ENCODE peak calls at places on chromosomes 7 and 10, in eight cellular contexts. D is bronchial epithelial cell, O is NB4, U is CD14-positive monocyte, A is pancreas, J is BE2C, C is AG04450, I is HCT116. P is an unnamed sample.

GRCh38 chr7:10128748-10129147 is 844.9 kb upstream of the PHF14 start:
- DNase-seq in O (peak), J (peak), I (no peak), U (no peak), C (no peak), D (peak), A (no peak), P (no peak)

GRCh38 chr7:5225616-5226290 is 35.7 kb downstream of the WIPI2 start:
- DNase-seq in J (no peak), U (no peak), C (no peak), O (no peak), A (no peak), I (no peak), D (no peak), P (no peak)

GRCh38 chr10:49158915-49159314 is 25.1 kb upstream of the FAM170B start:
- DNase-seq in C (no peak), J (no peak), I (no peak), D (no peak), O (no peak), U (no peak), A (no peak), P (no peak)

GRCh38 chr7:127937066-127937680 is 94.1 kb downstream of the LRRC4 start:
- DNase-seq in A (no peak), O (no peak), U (no peak), D (no peak), I (no peak), C (no peak), J (no peak), P (no peak)

GRCh38 chr7:151598045-151598444 is 78.3 kb upstream of the RHEB start:
- DNase-seq in O (no peak), U (no peak), D (peak), C (peak), A (no peak), I (peak), J (no peak), P (peak)

GRCh38 chr7:135100856-135101255 is 47.0 kb upstream of the TMEM140 start:
- DNase-seq in U (no peak), O (no peak), D (peak), C (no peak), J (no peak), A (no peak), I (no peak), P (peak)

GRCh38 chr10:45495438-45496152 is 121.6 kb downstream of the ALOX5 start:
- DNase-seq in J (no peak), U (no peak), C (no peak), A (no peak), O (peak), D (peak), I (peak), P (peak)

GRCh38 chr10:10141983-10142382 is 875.7 kb upstream of the CELF2 start:
- DNase-seq in U (no peak), O (no peak), C (no peak), J (no peak), A (no peak), D (no peak), I (no peak), P (no peak)

DNA sequence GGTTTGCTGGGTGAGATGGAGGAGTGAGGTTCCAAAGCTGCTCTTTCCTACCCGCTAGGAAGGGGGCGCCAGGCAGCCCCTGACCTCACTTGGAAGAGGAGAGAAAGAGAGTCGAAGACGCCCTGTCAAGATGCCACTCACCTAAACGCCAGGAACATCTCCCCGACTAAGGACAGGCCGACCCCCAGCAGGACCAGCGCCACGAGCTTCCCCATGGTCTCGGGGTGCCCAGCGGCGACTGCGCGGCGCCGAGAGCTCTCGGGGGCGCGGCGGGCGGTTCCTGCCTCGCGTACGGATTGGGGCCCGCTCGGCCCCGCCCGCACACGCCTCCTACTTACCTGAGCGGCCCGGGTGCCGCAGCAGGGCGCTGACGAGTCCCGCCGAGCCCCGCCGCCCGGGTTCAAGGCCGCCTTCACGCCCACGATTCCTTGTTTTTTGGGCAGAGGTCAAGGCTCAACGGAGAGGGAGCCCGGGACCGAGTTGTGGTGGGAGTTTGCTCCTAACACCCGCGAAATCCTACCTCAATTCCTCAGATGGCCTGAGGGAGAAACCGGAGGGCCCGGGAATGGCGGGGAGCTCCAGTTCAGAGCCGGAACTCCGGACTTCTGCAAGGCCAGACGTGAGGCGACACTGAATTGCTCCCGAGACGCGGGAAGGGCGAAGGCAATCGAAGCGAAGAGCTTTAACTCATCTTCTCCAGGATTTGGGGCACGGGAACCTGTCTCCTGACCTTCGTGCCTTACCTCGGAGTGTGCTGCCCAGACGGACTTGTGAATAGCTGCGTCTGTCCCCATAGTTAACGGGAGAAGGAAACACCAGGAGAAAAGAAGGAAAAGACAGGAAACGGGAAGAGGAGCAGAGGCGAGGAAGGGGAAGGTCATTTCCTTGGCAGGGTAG is at the start of gene PON3:
- DNase-seq in U (no peak), J (no peak), A (peak), D (peak), C (no peak), I (peak), O (no peak), P (no peak)
- TF ChIP-seq CTCF in U (no peak), J (no peak), A (peak), D (peak), C (no peak), I (peak), O (no peak), P (no peak)

GRCh38 chr7:153475240-153475639 is 577.0 kb upstream of the DPP6 start:
- DNase-seq in C (no peak), U (no peak), J (no peak), A (no peak), D (no peak), I (no peak), O (no peak), P (no peak)
- TF ChIP-seq CTCF in C (no peak), U (no peak), J (no peak), A (no peak), D (no peak), I (no peak), O (no peak), P (no peak)

GRCh38 chr7:23662124-23662982 is 17.6 kb upstream of the FAM221A start:
- DNase-seq in A (no peak), J (no peak), D (no peak), I (no peak), U (no peak), C (no peak), O (no peak), P (no peak)
- TF ChIP-seq CTCF in A (no peak), J (no peak), D (no peak), I (no peak), U (no peak), C (no peak), O (no peak), P (no peak)

DNA sequence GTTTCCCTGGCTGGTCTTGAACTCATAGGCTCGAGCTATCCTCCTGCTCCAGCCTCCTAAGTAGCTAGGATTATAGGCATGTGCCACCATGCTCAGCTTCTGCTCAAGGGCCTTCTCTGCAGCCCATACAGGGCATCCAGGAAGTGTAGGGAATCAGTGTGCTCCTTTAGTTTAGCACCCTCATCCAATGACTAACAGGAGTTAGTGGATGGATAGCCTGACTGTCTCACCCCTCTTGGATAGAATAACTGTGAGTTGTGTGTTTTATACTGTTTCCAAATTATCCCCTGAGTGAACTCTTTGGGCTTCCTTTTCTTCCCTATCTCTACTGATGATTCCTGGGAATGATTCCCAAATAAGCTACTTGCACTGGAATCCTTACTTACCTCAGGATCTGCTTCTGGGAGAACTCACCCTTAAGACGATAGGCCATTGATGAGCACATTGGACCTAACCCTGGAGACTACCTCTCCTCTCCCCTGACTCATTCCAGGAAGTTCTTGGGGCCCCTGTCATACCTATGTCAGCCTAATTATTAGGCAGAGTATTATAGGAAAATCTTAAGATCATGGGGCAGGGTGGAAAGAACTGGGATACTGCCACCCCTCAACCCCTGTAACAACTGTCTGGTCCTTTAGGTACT is 18.5 kb downstream of the STRIP2 start:
- DNase-seq in I (no peak), O (no peak), U (no peak), C (no peak), A (no peak), D (peak), J (no peak), P (no peak)
- TF ChIP-seq CTCF in I (no peak), O (no peak), U (no peak), C (no peak), A (no peak), D (no peak), J (no peak), P (no peak)

GRCh38 chr10:94521276-94522250 is 24.0 kb upstream of the HELLS start:
- DNase-seq in U (no peak), D (no peak), A (no peak), C (no peak), J (no peak), O (no peak), I (no peak), P (no peak)
- TF ChIP-seq CTCF in U (no peak), D (no peak), A (no peak), C (no peak), J (no peak), O (no peak), I (no peak), P (no peak)

DNA sequence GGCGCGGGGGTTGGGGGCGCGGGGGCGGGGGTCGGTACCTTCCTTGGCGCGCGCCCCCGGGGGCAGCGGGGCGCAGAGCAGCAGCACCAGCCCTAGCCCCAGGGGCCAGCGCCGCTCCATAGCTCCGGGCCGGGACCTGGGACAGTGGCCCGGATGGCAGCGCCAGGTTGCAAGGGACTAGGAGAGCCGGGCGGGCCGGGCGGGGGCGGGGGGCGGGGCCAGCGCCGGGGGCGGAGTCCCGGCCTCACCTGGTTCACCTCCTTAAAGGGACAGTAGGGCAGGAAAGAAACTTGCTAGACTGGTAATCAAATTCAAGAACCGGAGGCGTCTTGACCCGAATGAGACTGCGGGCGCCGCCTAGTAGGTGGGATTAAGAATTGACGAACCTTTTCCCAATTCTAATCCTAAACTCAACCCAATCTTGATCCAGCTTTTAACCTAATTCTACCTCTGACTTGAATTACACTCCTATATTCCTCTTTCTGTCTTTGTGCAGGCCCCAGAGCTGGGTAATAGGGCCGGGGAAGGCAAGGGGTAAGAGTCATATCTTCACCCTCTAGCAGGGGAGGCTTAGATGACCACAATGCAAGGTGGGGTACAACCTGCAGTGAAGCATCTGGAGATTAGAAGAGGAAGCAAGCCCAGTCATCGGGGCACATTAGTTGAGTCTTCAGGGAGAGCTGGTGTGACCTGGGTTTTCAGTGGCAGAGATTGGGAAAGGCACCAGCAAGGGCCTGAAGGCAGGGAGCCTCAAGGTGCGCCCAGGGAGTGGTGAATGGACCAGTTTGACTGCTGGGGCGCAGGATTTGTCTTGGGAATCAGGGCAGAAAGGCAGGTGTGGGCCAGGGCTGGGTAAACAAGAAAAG is at the start of gene EPHA1:
- DNase-seq in A (peak), C (no peak), D (peak), O (peak), U (no peak), J (no peak), I (peak), P (peak)
- TF ChIP-seq CTCF in A (peak), C (peak), D (peak), O (peak), U (peak), J (no peak), I (peak), P (peak)

P was measured in MCF 10A.